ENCODE peak calls at places on chromosomes 16 and 17, in four cellular contexts. S, W, L and V are unnamed samples.
A peak's percentile ranks its signal among the peaks of the same experiment; 100 is the strongest.

GRCh38 chr17:42720996-42721583 is 23.8 kb downstream of the EZH1 start:
- DNase-seq in S (peak; percentile 63), W (no peak), L (no peak), V (peak; percentile 85)

GRCh38 chr16:49923411-49923810 is 67.5 kb upstream of the ZNF423 start:
- DNase-seq in S (no peak), W (no peak), L (no peak), V (no peak)

GRCh38 chr16:11129378-11129781 is 126.6 kb downstream of the SOCS1 start:
- DNase-seq in S (peak; percentile 93), W (no peak), L (no peak), V (no peak)

GRCh38 chr17:59330314-59330942 is 1.0 kb upstream of the YPEL2 start:
- DNase-seq in S (no peak), W (peak; percentile 31), L (peak; percentile 42), V (no peak)

GRCh38 chr17:40325156-40326013 is 16.4 kb downstream of the RARA start:
- DNase-seq in S (no peak), W (no peak), L (peak; percentile 14), V (no peak)

GRCh38 chr17:59439261-59439660 is 107.8 kb downstream of the YPEL2 start:
- DNase-seq in S (no peak), W (no peak), L (no peak), V (peak; percentile 11)

GRCh38 chr17:40265337-40265736 is 22.3 kb upstream of the CDC6 start:
- DNase-seq in S (no peak), W (no peak), L (no peak), V (no peak)

GRCh38 chr17:50052822-50053653 is 2.9 kb upstream of the ITGA3 start:
- DNase-seq in S (no peak), W (peak; percentile 81), L (peak; percentile 50), V (no peak)

GRCh38 chr16:11396241-11397048 is 51.2 kb downstream of the RMI2 start:
- DNase-seq in S (peak; percentile 59), W (peak; percentile 80), L (peak; percentile 67), V (peak; percentile 69)

GRCh38 chr17:7122386-7122785 is 7.8 kb upstream of the ASGR2 start:
- DNase-seq in S (no peak), W (no peak), L (no peak), V (peak; percentile 80)

GRCh38 chr17:44210342-44211192 is 8.9 kb downstream of the UBTF start:
- DNase-seq in S (peak; percentile 87), W (peak; percentile 89), L (peak; percentile 89), V (peak; percentile 89)

GRCh38 chr16:56673916-56674315 is 4.3 kb downstream of the MT1H start:
- DNase-seq in S (no peak), W (peak; percentile 27), L (no peak), V (peak; percentile 58)

GRCh38 chr16:27363797-27364196 is 38.2 kb upstream of the IL21R start:
- DNase-seq in S (no peak), W (peak; percentile 39), L (no peak), V (no peak)

GRCh38 chr16:68064791-68065365 is 20.3 kb upstream of the NFATC3 start:
- DNase-seq in S (peak; percentile 69), W (peak; percentile 49), L (peak; percentile 63), V (peak; percentile 85)

DNA sequence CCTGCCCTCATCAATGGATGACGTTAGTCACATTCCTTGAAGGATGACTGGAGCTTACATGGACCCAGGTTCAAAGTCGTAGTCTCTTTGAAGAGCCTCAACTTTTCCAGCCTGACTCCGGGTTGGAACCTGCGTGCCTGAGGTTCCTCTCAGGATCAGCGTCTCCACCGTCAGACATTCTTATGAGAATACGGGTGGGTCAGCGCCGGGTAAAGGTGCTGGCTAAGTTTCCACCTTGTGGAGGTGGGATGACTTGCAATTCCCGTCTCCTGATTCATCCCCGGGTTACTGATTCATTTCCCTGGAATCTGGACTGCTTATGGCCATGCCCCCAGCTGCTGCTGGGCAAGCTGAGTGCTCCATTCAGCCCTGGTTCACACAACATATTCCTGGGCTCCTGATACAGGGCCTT is 38.9 kb upstream of the CMIP start:
- DNase-seq in S (peak; percentile 84), W (no peak), L (no peak), V (peak; percentile 93)
- TF ChIP-seq CTCF in S (peak; percentile 16), W (no peak), L (no peak), V (peak; percentile 31)

GRCh38 chr17:17769869-17770361 is 66.9 kb downstream of the SREBF1 start:
- DNase-seq in S (no peak), W (no peak), L (no peak), V (no peak)
- H3K4me3 ChIP-seq in S (no peak overlapping the region), W (no peak overlapping the region), L (no peak overlapping the region), V (no peak overlapping the region)

GRCh38 chr16:386641-387156 is 4.9 kb upstream of the PGAP6 start:
- DNase-seq in S (no peak), W (no peak), L (no peak), V (no peak)
- TF ChIP-seq CTCF in S (no peak), W (no peak), L (no peak), V (peak; percentile 15)

GRCh38 chr16:1336619-1337018 is 3.2 kb downstream of the BAIAP3 start:
- DNase-seq in S (no peak), W (no peak), L (no peak), V (no peak)

GRCh38 chr16:1333854-1334719 is 642 bp downstream of the BAIAP3 start:
- DNase-seq in S (no peak), W (no peak), L (no peak), V (no peak)

GRCh38 chr16:1335996-1336395 is 2.6 kb downstream of the BAIAP3 start:
- DNase-seq in S (no peak), W (no peak), L (no peak), V (no peak)

GRCh38 chr16:1334739-1335138 is 1.3 kb downstream of the BAIAP3 start:
- DNase-seq in S (no peak), W (no peak), L (no peak), V (no peak)

GRCh38 chr16:1335211-1335971 is 1.9 kb downstream of the BAIAP3 start:
- DNase-seq in S (no peak), W (no peak), L (no peak), V (no peak)
- H3K4me3 ChIP-seq in S (no peak overlapping the region), W (no peak overlapping the region), L (no peak overlapping the region), V (no peak overlapping the region)

DNA sequence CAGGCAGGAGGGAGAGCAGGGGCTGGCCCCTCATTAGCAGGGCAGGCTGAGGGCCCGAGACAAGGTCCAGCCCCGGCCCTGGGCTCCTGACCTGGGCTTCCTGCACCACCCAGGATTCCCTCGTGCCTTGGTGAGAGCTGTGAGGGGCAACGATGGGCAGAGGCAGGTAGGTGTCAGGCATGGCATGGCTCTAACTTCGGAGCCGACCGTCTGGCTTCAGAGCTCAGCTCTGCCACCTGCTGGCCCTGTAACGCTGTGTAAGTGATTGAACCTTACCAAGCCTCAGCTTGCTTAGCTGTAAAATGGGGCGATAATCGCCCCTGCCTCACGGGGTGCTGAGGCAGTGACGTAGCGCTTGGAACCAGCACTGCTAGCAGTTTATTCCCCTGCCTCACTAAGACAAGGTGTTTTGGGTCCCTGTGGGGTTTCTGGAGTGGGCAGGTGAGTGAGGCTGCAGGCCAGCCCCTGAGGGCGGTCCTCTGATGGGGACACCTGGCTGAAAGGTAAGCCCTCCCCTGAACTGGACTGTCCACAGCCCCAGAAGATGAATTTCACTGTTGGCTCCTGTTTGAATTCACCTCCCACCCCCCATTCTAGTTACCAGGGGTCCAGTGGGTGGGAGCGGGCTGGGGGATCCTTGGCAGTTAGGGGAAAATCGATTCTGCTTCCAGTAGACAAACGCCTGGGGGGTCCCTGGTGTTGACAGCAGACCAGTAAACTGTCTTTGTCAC is 184.8 kb upstream of the GSE1 start:
- DNase-seq in S (no peak), W (no peak), L (peak; percentile 35), V (peak; percentile 38)
- TF ChIP-seq CTCF in S (peak; percentile 54), W (peak; percentile 41), L (peak; percentile 61), V (peak; percentile 61)

DNA sequence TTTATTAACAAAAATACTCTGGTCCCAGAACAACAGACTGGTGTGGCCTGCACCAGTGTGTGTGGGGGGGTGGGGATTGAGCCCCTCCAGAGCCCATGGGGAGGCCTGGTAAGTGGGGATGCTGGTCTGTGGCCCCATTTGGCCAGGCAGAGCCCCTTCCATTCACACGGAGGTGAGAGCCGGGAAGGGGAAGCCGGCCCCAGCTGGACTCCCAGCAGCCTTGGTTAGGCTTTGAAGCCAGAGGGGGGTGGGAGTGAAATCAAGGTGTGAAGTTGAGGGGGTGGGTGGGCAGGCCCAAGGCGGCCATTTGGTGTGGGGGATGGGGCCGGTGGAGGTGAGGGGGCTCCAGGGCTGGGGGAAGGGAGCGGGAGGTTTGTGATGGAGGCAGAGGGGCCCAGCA is 5.9 kb downstream of the TBX6 start:
- DNase-seq in S (no peak), W (no peak), L (no peak), V (no peak)
- H3K4me3 ChIP-seq in S (no peak overlapping the region), W (no peak overlapping the region), L (no peak overlapping the region), V (no peak overlapping the region)

GRCh38 chr17:32755045-32755805 is 121.7 kb downstream of the MYO1D start:
- DNase-seq in S (peak; percentile 62), W (no peak), L (no peak), V (peak; percentile 90)
- TF ChIP-seq CTCF in S (peak; percentile 52), W (peak; percentile 55), L (peak; percentile 60), V (peak; percentile 52)

GRCh38 chr17:48732688-48733629 is 4.4 kb upstream of the HOXB13 start:
- DNase-seq in S (no peak), W (no peak), L (no peak), V (no peak)
- H3K4me3 ChIP-seq in S (no peak overlapping the region), W (no peak overlapping the region), L (no peak overlapping the region), V (no peak overlapping the region)

DNA sequence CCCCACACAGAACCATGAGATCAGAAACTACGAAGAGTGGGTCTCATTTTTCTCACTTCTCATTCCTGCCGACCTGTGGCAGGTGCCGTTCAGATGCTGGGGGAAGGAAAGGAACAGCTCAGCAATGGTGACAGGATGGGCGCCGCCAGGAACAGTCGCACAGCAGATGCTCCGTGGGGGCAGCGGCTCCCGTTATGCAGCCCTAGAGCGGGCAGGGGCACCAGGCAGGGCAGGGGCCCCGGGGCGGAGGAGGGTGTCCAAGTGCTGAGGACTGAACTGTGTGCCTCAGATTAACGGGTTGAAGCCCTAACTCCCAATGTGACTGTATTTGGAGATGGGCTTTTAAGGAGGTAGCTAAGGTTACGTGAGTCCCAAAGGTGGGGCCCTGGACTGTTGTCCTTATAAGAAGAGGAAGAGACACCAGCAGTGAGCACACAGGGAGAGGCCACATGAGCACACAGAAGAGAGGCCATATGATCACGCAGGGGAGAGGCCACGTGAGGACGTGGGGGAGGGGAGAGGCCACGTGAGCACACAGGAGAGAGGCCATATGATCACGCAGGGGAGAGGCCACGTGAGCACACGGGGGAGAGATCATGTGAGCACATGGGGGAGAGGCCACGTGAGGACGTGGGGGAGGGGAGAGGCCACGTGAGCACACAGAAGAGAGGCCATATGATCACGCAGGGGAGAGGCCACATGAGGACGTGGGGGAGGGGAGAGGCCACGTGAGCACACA is 95.7 kb upstream of the METRNL start:
- DNase-seq in S (no peak), W (no peak), L (no peak), V (no peak)
- TF ChIP-seq CTCF in S (no peak), W (no peak), L (no peak), V (no peak)